ENCODE peak calls at places on chromosomes 16 and 17, in five cellular contexts. One of them, this sample, is unnamed.

GRCh38 chr17:9575381-9576072 is at the start of gene STX8:
- DNase-seq in mucosa of descending colon: peak
- DNase-seq in activated gamma-delta T cell treated with Interleukin-2 at 50 U/mL for 16 hours: peak
- DNase-seq in ACHN: peak
- DNase-seq in cardiac muscle cell: peak
- DNase-seq in this sample: peak

GRCh38 chr16:50390914-50391700 is 22.3 kb upstream of the BRD7 start:
- DNase-seq in mucosa of descending colon: no peak
- DNase-seq in activated gamma-delta T cell treated with Interleukin-2 at 50 U/mL for 16 hours: no peak
- DNase-seq in ACHN: no peak
- DNase-seq in cardiac muscle cell: peak
- DNase-seq in this sample: no peak

GRCh38 chr16:85661131-85662035 is 27.4 kb downstream of the GINS2 start:
- DNase-seq in mucosa of descending colon: no peak
- DNase-seq in activated gamma-delta T cell treated with Interleukin-2 at 50 U/mL for 16 hours: no peak
- DNase-seq in ACHN: no peak
- DNase-seq in cardiac muscle cell: no peak
- DNase-seq in this sample: no peak

GRCh38 chr17:14340968-14341412 is 40.1 kb downstream of the HS3ST3B1 start:
- DNase-seq in mucosa of descending colon: no peak
- DNase-seq in activated gamma-delta T cell treated with Interleukin-2 at 50 U/mL for 16 hours: no peak
- DNase-seq in ACHN: no peak
- DNase-seq in cardiac muscle cell: no peak
- DNase-seq in this sample: no peak

GRCh38 chr17:77363821-77364361 is 223.1 kb downstream of the SEC14L1 start:
- DNase-seq in mucosa of descending colon: no peak
- DNase-seq in activated gamma-delta T cell treated with Interleukin-2 at 50 U/mL for 16 hours: no peak
- DNase-seq in ACHN: peak
- DNase-seq in cardiac muscle cell: no peak
- DNase-seq in this sample: no peak

GRCh38 chr17:79619196-79619595 is 8.3 kb upstream of the RBFOX3 start:
- DNase-seq in mucosa of descending colon: no peak
- DNase-seq in activated gamma-delta T cell treated with Interleukin-2 at 50 U/mL for 16 hours: no peak
- DNase-seq in ACHN: no peak
- DNase-seq in cardiac muscle cell: no peak
- DNase-seq in this sample: no peak

GRCh38 chr17:73393381-73393780 is 81.6 kb upstream of the CDC42EP4 start:
- DNase-seq in mucosa of descending colon: no peak
- DNase-seq in activated gamma-delta T cell treated with Interleukin-2 at 50 U/mL for 16 hours: no peak
- DNase-seq in ACHN: no peak
- DNase-seq in cardiac muscle cell: no peak
- DNase-seq in this sample: no peak

GRCh38 chr17:60554377-60554788 is 28.3 kb upstream of the APPBP2 start:
- DNase-seq in mucosa of descending colon: no peak
- DNase-seq in activated gamma-delta T cell treated with Interleukin-2 at 50 U/mL for 16 hours: no peak
- DNase-seq in ACHN: peak
- DNase-seq in cardiac muscle cell: no peak
- DNase-seq in this sample: no peak

GRCh38 chr17:50050431-50051032 is 5.4 kb upstream of the ITGA3 start:
- DNase-seq in mucosa of descending colon: no peak
- DNase-seq in activated gamma-delta T cell treated with Interleukin-2 at 50 U/mL for 16 hours: no peak
- DNase-seq in ACHN: no peak
- DNase-seq in cardiac muscle cell: no peak
- DNase-seq in this sample: peak

GRCh38 chr16:10920726-10921427 is 21.4 kb downstream of the DEXI start:
- DNase-seq in mucosa of descending colon: no peak
- DNase-seq in activated gamma-delta T cell treated with Interleukin-2 at 50 U/mL for 16 hours: no peak
- DNase-seq in ACHN: no peak
- DNase-seq in cardiac muscle cell: no peak
- DNase-seq in this sample: no peak

GRCh38 chr16:28288117-28288516 is 4.2 kb upstream of the SBK1 start:
- DNase-seq in mucosa of descending colon: no peak
- DNase-seq in activated gamma-delta T cell treated with Interleukin-2 at 50 U/mL for 16 hours: no peak
- DNase-seq in ACHN: no peak
- DNase-seq in cardiac muscle cell: no peak
- DNase-seq in this sample: no peak

GRCh38 chr17:69320210-69320907 is 6.6 kb downstream of the ABCA5 start:
- DNase-seq in mucosa of descending colon: no peak
- DNase-seq in activated gamma-delta T cell treated with Interleukin-2 at 50 U/mL for 16 hours: no peak
- DNase-seq in ACHN: no peak
- DNase-seq in cardiac muscle cell: no peak
- DNase-seq in this sample: no peak

GRCh38 chr17:67274466-67274865 is 29.5 kb upstream of the HELZ start:
- DNase-seq in mucosa of descending colon: no peak
- DNase-seq in activated gamma-delta T cell treated with Interleukin-2 at 50 U/mL for 16 hours: no peak
- DNase-seq in ACHN: no peak
- DNase-seq in cardiac muscle cell: no peak
- DNase-seq in this sample: no peak

GRCh38 chr17:10631048-10631700 is 25.9 kb downstream of the MYH3 start:
- DNase-seq in mucosa of descending colon: peak
- DNase-seq in activated gamma-delta T cell treated with Interleukin-2 at 50 U/mL for 16 hours: no peak
- DNase-seq in ACHN: peak
- DNase-seq in cardiac muscle cell: peak
- DNase-seq in this sample: no peak

GRCh38 chr16:68445458-68445857 is 2.9 kb downstream of the SMPD3 start:
- DNase-seq in mucosa of descending colon: peak
- DNase-seq in activated gamma-delta T cell treated with Interleukin-2 at 50 U/mL for 16 hours: no peak
- DNase-seq in ACHN: peak
- DNase-seq in cardiac muscle cell: peak
- DNase-seq in this sample: peak

GRCh38 chr17:58153046-58153445 is 4.9 kb downstream of the OR4D1 start:
- DNase-seq in mucosa of descending colon: peak
- DNase-seq in activated gamma-delta T cell treated with Interleukin-2 at 50 U/mL for 16 hours: peak
- DNase-seq in ACHN: no peak
- DNase-seq in cardiac muscle cell: no peak
- DNase-seq in this sample: no peak

GRCh38 chr17:3852561-3852960 is 6.5 kb upstream of the NCBP3 start:
- DNase-seq in mucosa of descending colon: no peak
- DNase-seq in activated gamma-delta T cell treated with Interleukin-2 at 50 U/mL for 16 hours: no peak
- DNase-seq in ACHN: no peak
- DNase-seq in cardiac muscle cell: no peak
- DNase-seq in this sample: no peak

GRCh38 chr17:4136373-4136772 is 6.5 kb downstream of the ZZEF1 start:
- DNase-seq in mucosa of descending colon: peak
- DNase-seq in activated gamma-delta T cell treated with Interleukin-2 at 50 U/mL for 16 hours: no peak
- DNase-seq in ACHN: no peak
- DNase-seq in cardiac muscle cell: no peak
- DNase-seq in this sample: peak

GRCh38 chr17:10328971-10329923 is 43.6 kb downstream of the MYH13 start:
- DNase-seq in mucosa of descending colon: no peak
- DNase-seq in activated gamma-delta T cell treated with Interleukin-2 at 50 U/mL for 16 hours: no peak
- DNase-seq in ACHN: no peak
- DNase-seq in cardiac muscle cell: no peak
- DNase-seq in this sample: no peak

GRCh38 chr16:86070971-86071370 is 172.0 kb downstream of the IRF8 start:
- DNase-seq in mucosa of descending colon: no peak
- DNase-seq in activated gamma-delta T cell treated with Interleukin-2 at 50 U/mL for 16 hours: no peak
- DNase-seq in ACHN: no peak
- DNase-seq in cardiac muscle cell: no peak
- DNase-seq in this sample: no peak

This sample was measured in left colon.